ENCODE peak calls at places on chromosome 19, in seven cellular contexts. K is A549, A is heart right ventricle, Z is AG04450, R is HL-60, N is fibroblast of lung, J is pancreas. B is an unnamed sample.

GRCh38 chr19:45008554-45008953 is 7.3 kb downstream of the RELB start:
- DNase-seq in K (no peak), A (no peak), Z (no peak), R (no peak), N (no peak), J (no peak), B (no peak)

GRCh38 chr19:50969413-50969760 is at the start of gene KLK6:
- DNase-seq in K (no peak), A (no peak), Z (no peak), R (no peak), N (no peak), J (no peak), B (peak)

GRCh38 chr19:4108767-4109625 is 14.9 kb downstream of the MAP2K2 start:
- DNase-seq in K (no peak), A (no peak), Z (no peak), R (peak), N (no peak), J (no peak), B (no peak)

GRCh38 chr19:45922281-45922680 is 7.7 kb upstream of the NANOS2 start:
- DNase-seq in K (peak), A (no peak), Z (no peak), R (no peak), N (no peak), J (no peak), B (no peak)

GRCh38 chr19:55210120-55210493 is 806 bp upstream of the PTPRH start:
- DNase-seq in K (peak), A (no peak), Z (peak), R (no peak), N (peak), J (no peak), B (peak)

GRCh38 chr19:2061936-2062729 is 11.1 kb upstream of the MKNK2 start:
- DNase-seq in K (no peak), A (no peak), Z (no peak), R (no peak), N (no peak), J (no peak), B (no peak)

GRCh38 chr19:50040967-50041366 is 15.2 kb downstream of the ZNF473 start:
- DNase-seq in K (no peak), A (no peak), Z (no peak), R (no peak), N (no peak), J (no peak), B (no peak)

GRCh38 chr19:50686310-50687032 is 33.1 kb downstream of the SHANK1 start:
- DNase-seq in K (no peak), A (no peak), Z (no peak), R (no peak), N (no peak), J (no peak), B (no peak)

GRCh38 chr19:54570316-54570715 is 3.3 kb upstream of the LILRA2 start:
- DNase-seq in K (no peak), A (no peak), Z (no peak), R (no peak), N (no peak), J (no peak), B (no peak)

GRCh38 chr19:2282062-2282861 is at the start of gene PEAK3:
- DNase-seq in K (no peak), A (peak), Z (no peak), R (peak), N (peak), J (peak), B (no peak)

GRCh38 chr19:19820774-19821315 is 705 bp downstream of the ZNF506 start:
- DNase-seq in K (no peak), A (no peak), Z (no peak), R (peak), N (no peak), J (no peak), B (peak)

GRCh38 chr19:2145831-2146241 is 5.5 kb downstream of the AP3D1 start:
- DNase-seq in K (no peak), A (no peak), Z (no peak), R (no peak), N (peak), J (no peak), B (no peak)

GRCh38 chr19:45113628-45114027 is 20.6 kb downstream of the PPP1R37 start:
- DNase-seq in K (no peak), A (no peak), Z (no peak), R (no peak), N (no peak), J (no peak), B (no peak)

GRCh38 chr19:41218615-41219507 is at the start of gene AXL:
- DNase-seq in K (peak), A (peak), Z (no peak), R (no peak), N (peak), J (no peak), B (peak)

GRCh38 chr19:53977991-53978731 is 13.3 kb upstream of the CACNG6 start:
- DNase-seq in K (peak), A (peak), Z (peak), R (no peak), N (peak), J (no peak), B (peak)

GRCh38 chr19:12364391-12365093 is 941 bp downstream of the ZNF442 start:
- DNase-seq in K (no peak), A (peak), Z (no peak), R (peak), N (peak), J (peak), B (peak)

GRCh38 chr19:9881720-9882119 is 46.6 kb downstream of the PIN1 start:
- DNase-seq in K (no peak), A (no peak), Z (no peak), R (no peak), N (no peak), J (no peak), B (peak)

GRCh38 chr19:51691122-51692064 is 1.7 kb upstream of the SPACA6 start:
- DNase-seq in K (no peak), A (no peak), Z (no peak), R (peak), N (peak), J (no peak), B (no peak)

GRCh38 chr19:46303702-46304397 is 7.0 kb downstream of the HIF3A start:
- DNase-seq in K (peak), A (peak), Z (no peak), R (no peak), N (no peak), J (peak), B (peak)

GRCh38 chr19:1101337-1101698 is 2.5 kb upstream of the GPX4 start:
- DNase-seq in K (no peak), A (no peak), Z (no peak), R (peak), N (no peak), J (no peak), B (no peak)

GRCh38 chr19:5801796-5802616 is 2.9 kb upstream of the NRTN start:
- DNase-seq in K (no peak), A (no peak), Z (no peak), R (no peak), N (peak), J (no peak), B (no peak)

GRCh38 chr19:39499082-39499642 is 415 bp downstream of the DLL3 start:
- DNase-seq in K (no peak), A (no peak), Z (no peak), R (no peak), N (peak), J (no peak), B (no peak)

GRCh38 chr19:50333235-50333736 is 4.1 kb upstream of the KCNC3 start:
- DNase-seq in K (peak), A (peak), Z (peak), R (peak), N (peak), J (peak), B (peak)

GRCh38 chr19:32345261-32346207 is at the start of gene ZNF507:
- DNase-seq in K (peak), A (peak), Z (no peak), R (peak), N (peak), J (peak), B (peak)
- TF ChIP-seq CTCF in K (no peak), A (no peak), Z (peak), R (no peak), N (no peak), J (no peak), B (peak)

GRCh38 chr19:33405491-33406461 is 32.3 kb downstream of the CEBPG start:
- DNase-seq in K (no peak), A (no peak), Z (no peak), R (no peak), N (no peak), J (peak), B (no peak)

GRCh38 chr19:33404916-33405315 is 31.4 kb downstream of the CEBPG start:
- DNase-seq in K (no peak), A (no peak), Z (no peak), R (no peak), N (no peak), J (peak), B (no peak)

GRCh38 chr19:33403221-33403972 is 29.9 kb downstream of the CEBPG start:
- DNase-seq in K (no peak), A (no peak), Z (no peak), R (no peak), N (no peak), J (peak), B (no peak)

GRCh38 chr19:33403973-33404304 is 30.4 kb downstream of the CEBPG start:
- DNase-seq in K (no peak), A (no peak), Z (no peak), R (no peak), N (peak), J (peak), B (no peak)

DNA sequence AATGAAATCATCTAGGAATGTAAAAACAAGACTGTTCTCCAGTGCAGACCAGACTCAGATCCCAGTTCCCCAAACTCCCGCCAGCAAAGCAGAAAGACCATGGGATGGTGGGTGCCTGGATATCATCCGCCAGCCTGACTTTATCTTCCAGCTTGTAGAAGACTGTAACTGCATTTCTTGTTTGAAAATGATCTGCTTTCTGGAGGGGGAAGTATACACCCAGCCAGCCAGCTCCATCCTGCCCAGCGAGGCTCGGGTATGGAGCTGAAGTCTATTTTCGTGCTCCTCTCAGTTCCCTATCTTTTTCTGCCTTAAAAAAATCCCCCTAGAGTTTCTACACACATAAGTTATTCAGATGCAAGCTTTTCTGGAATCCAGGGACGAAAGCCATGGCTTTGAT is 31.0 kb downstream of the CEBPG start:
- DNase-seq in K (no peak), A (no peak), Z (no peak), R (no peak), N (no peak), J (no peak), B (no peak)
- H3K27ac ChIP-seq in K (no peak), A (no peak), Z (no peak), R (no peak), N (no peak), J (no peak), B (no peak)

DNA sequence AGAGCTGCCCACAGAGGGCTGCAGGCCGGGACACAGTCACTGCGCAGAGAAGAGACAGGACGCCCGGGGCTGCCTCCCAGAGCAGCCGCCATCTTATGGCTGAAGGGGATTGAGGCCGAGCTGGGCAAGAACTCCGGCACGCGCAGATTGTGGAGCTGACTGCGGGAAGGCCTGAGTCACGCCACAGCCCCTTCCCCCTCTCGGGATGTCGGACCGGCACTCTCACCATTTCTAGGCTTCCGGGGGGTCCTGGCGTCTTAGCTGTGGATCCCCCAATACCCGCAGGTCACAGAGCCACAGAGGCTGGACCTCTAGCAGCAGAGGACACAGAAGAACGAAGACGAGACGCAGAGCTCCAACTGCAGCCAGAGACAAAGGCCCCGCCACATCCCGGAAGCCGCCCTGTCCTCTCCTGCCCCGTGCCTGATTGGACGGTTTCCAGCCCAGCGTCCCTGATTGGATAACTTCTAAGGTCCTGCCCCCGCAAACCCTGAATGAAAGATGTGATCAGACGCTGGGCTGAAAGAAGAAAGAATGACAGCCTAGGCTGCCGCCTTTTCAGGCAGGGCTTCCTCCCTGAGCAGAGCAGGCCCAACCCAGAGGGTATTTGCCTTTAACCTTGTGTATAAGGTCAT is at the start of gene ZNF43:
- DNase-seq in K (peak), A (peak), Z (peak), R (peak), N (peak), J (peak), B (peak)
- TF ChIP-seq CTCF in K (no peak), A (no peak), Z (no peak), R (no peak), N (no peak), J (no peak), B (no peak)

GRCh38 chr19:18160441-18160791 is 7.5 kb downstream of the PIK3R2 start:
- DNase-seq in K (no peak), A (no peak), Z (no peak), R (no peak), N (no peak), J (no peak), B (no peak)
- H3K27ac ChIP-seq in K (peak), A (peak), Z (no peak), R (no peak), N (no peak), J (no peak), B (peak)

B was measured in RWPE1.